ENCODE peak calls at places on chromosomes 2 and 18, in six cellular contexts. S is kidney, K is neural crest cell, Z is progenitor cell of endocrine pancreas, T is glutamatergic neuron, I is cardiac muscle cell. C is an unnamed sample.

GRCh38 chr2:61658841-61659780 is 121.0 kb upstream of the XPO1 start:
- DNase-seq in S (no peak), K (no peak), Z (no peak), T (no peak), I (peak; percentile 71), C (no peak)

GRCh38 chr2:157593411-157593810 is 35.3 kb downstream of the ACVR1C start:
- DNase-seq in S (no peak), K (no peak), Z (no peak), T (no peak), I (no peak), C (no peak)

GRCh38 chr2:201932511-201932910 is 101.1 kb upstream of the FZD7 start:
- DNase-seq in S (no peak), K (no peak), Z (no peak), T (no peak), I (no peak), C (no peak)

GRCh38 chr2:168585700-168586099 is 129.6 kb downstream of the CERS6 start:
- DNase-seq in S (no peak), K (no peak), Z (no peak), T (no peak), I (no peak), C (no peak)

GRCh38 chr2:62998949-62999348 is 51.7 kb upstream of the OTX1 start:
- DNase-seq in S (no peak), K (no peak), Z (no peak), T (no peak), I (no peak), C (no peak)

GRCh38 chr2:32060266-32060665 is 3.1 kb upstream of the SPAST start:
- DNase-seq in S (no peak), K (no peak), Z (no peak), T (no peak), I (no peak), C (no peak)

GRCh38 chr2:34096552-34097171 is 497.6 kb upstream of the FAM98A start:
- DNase-seq in S (no peak), K (peak; percentile 71), Z (peak; percentile 51), T (peak; percentile 58), I (peak; percentile 89), C (peak; percentile 70)

GRCh38 chr18:57915241-57915640 is 112.1 kb upstream of the ATP8B1 start:
- DNase-seq in S (no peak), K (no peak), Z (no peak), T (no peak), I (no peak), C (no peak)

GRCh38 chr2:230877737-230878598 is 13.2 kb downstream of the ITM2C start:
- DNase-seq in S (peak; percentile 59), K (no peak), Z (no peak), T (no peak), I (no peak), C (no peak)

GRCh38 chr2:31992934-31993333 is 17.9 kb downstream of the MEMO1 start:
- DNase-seq in S (no peak), K (no peak), Z (no peak), T (no peak), I (no peak), C (no peak)

GRCh38 chr2:57947398-57947797 is 99.2 kb upstream of the VRK2 start:
- DNase-seq in S (no peak), K (no peak), Z (no peak), T (no peak), I (no peak), C (no peak)

GRCh38 chr2:240524963-240525718 is 32.6 kb downstream of the ANKMY1 start:
- DNase-seq in S (no peak), K (no peak), Z (no peak), T (no peak), I (no peak), C (no peak)

GRCh38 chr18:62757399-62758010 is 42.2 kb downstream of the PHLPP1 start:
- DNase-seq in S (no peak), K (no peak), Z (no peak), T (no peak), I (no peak), C (no peak)

GRCh38 chr18:3345452-3345851 is 83.5 kb downstream of the MYL12B start:
- DNase-seq in S (no peak), K (no peak), Z (no peak), T (no peak), I (no peak), C (no peak)

GRCh38 chr2:23658466-23658942 is 268.4 kb downstream of the ATAD2B start:
- DNase-seq in S (peak; percentile 65), K (no peak), Z (no peak), T (no peak), I (no peak), C (peak; percentile 60)

GRCh38 chr2:55843096-55843991 is 80.2 kb downstream of the EFEMP1 start:
- DNase-seq in S (no peak), K (no peak), Z (peak; percentile 21), T (no peak), I (no peak), C (peak; percentile 10)

GRCh38 chr2:199018826-199019225 is 438.9 kb downstream of the SATB2 start:
- DNase-seq in S (no peak), K (no peak), Z (no peak), T (no peak), I (no peak), C (no peak)

GRCh38 chr18:62571037-62571436 is 48.2 kb downstream of the ZCCHC2 start:
- DNase-seq in S (no peak), K (no peak), Z (no peak), T (no peak), I (no peak), C (no peak)

GRCh38 chr18:79528846-79529245 is 133.1 kb downstream of the NFATC1 start:
- DNase-seq in S (peak; percentile 71), K (peak; percentile 86), Z (peak; percentile 59), T (peak; percentile 86), I (peak; percentile 71), C (peak; percentile 83)

GRCh38 chr18:59691046-59691395 is 6.2 kb downstream of the CCBE1 start:
- DNase-seq in S (no peak), K (no peak), Z (no peak), T (no peak), I (no peak), C (no peak)

GRCh38 chr2:217449436-217449835 is 553.4 kb downstream of the TNS1 start:
- DNase-seq in S (no peak), K (no peak), Z (no peak), T (no peak), I (no peak), C (peak; percentile 9)

GRCh38 chr2:11342561-11343343 is 1.7 kb downstream of the ROCK2 start:
- DNase-seq in S (no peak), K (no peak), Z (no peak), T (no peak), I (peak; percentile 49), C (no peak)

GRCh38 chr18:12657849-12658829 is at the start of gene SPIRE1:
- DNase-seq in S (peak; percentile 91), K (peak; percentile 58), Z (peak; percentile 55), T (peak; percentile 77), I (peak; percentile 85), C (peak; percentile 72)

GRCh38 chr18:55105873-55106272 is 146.6 kb upstream of the CCDC68 start:
- DNase-seq in S (no peak), K (no peak), Z (no peak), T (no peak), I (no peak), C (no peak)

GRCh38 chr2:172181840-172182239 is 79.1 kb upstream of the DLX2 start:
- DNase-seq in S (no peak), K (no peak), Z (no peak), T (no peak), I (no peak), C (no peak)

GRCh38 chr2:231692847-231693246 is 15.5 kb upstream of the PTMA start:
- DNase-seq in S (no peak), K (no peak), Z (no peak), T (no peak), I (no peak), C (no peak)

GRCh38 chr2:187994464-187995331 is 297.0 kb upstream of the GULP1 start:
- DNase-seq in S (no peak), K (no peak), Z (no peak), T (no peak), I (peak; percentile 73), C (no peak)

GRCh38 chr2:233850745-233851144 is 3.6 kb downstream of the HJURP start:
- DNase-seq in S (no peak), K (no peak), Z (no peak), T (no peak), I (no peak), C (no peak)

DNA sequence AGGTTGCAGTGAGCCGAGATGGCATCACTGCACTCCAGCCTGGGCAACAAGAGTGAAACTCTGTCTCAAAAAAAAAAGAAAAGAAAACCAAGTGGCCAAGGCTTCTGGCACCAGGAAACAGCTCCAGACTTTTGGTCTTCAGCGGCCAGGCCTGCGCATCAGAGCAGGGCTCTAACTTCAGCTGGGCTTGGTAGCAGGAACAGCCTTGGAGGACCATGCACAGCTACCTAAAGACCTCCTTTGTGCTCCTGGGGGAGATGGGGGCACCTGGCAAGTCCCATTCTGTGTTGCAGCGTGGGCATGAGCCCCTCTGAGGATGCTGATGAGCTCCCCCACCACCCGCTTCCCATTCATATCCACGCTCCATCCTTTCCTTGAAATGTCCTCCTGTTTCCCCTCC is 56.4 kb upstream of the SEMA4C start:
- DNase-seq in S (no peak), K (no peak), Z (no peak), T (no peak), I (no peak), C (no peak)
- TF ChIP-seq CTCF in S (no peak), K (no peak), Z (no peak), T (no peak), I (no peak), C (no peak)

GRCh38 chr2:118312963-118313756 is 224.9 kb downstream of the INSIG2 start:
- DNase-seq in S (no peak), K (no peak), Z (no peak), T (peak; percentile 38), I (no peak), C (peak; percentile 29)
- TF ChIP-seq CTCF in S (no peak), K (no peak), Z (peak; percentile 12), T (no peak), I (no peak), C (no peak)

GRCh38 chr2:237694423-237695194 is 67.2 kb downstream of the LRRFIP1 start:
- DNase-seq in S (peak; percentile 70), K (no peak), Z (no peak), T (no peak), I (no peak), C (no peak)
- TF ChIP-seq CTCF in S (no peak), K (no peak), Z (no peak), T (no peak), I (no peak), C (no peak)

DNA sequence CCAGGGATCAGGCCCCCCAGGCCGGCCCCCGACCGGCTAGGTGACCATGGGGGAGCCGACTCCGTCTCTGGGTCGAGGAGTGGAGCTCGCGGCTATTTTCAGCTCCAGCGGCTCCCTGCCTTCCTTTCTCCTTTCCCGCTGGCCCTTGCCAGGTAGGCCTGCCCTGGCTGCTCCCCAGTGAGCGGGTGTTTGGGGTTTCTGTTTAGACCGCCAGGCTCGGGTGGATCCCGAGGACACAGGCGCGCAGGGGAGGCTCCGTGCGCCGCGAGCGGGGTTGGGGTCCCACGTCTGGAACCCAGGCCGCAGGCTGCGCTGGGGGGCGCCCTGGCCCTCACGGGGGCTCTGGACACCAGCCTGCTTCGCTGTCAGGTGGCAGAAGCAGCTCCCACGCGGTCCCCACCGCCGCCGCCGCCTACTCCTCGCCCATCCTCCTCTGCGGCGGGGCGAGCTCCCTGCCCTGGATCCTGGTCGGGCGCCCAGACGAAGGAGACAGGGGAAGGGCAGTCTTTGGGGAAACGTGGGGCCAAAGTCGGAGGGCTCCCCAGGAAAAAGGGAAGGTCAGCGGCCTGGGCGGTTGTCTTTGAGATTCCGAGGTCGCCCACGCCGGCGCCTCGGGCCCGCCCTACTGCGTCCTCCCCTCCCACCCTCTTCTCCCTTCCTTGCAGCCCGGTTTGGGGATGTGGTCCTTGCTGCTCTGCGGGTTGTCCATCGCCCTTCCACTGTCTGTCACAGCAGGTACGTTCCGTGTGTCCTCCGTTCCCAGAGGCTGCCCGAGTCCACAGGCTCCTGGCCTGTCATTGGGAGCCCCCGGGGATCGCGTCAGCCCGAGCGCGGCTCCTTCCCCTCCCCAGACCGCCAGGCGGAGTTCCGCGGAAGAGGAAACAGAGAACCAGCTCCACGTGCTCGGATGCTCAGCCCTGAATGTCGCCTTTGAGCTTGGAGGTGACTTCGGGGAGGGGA is 648 bp downstream of the IL1RL2 start:
- DNase-seq in S (peak; percentile 87), K (peak; percentile 16), Z (no peak), T (peak; percentile 72), I (no peak), C (peak; percentile 38)
- TF ChIP-seq CTCF in S (peak; percentile 18), K (peak; percentile 43), Z (peak; percentile 11), T (no peak), I (peak; percentile 49), C (no peak)